ENCODE peak calls at places on chromosomes 5 and 9, in six cellular contexts. I, Y, W, X, B and O are unnamed samples.

GRCh38 chr9:20499013-20499412 is 123.3 kb downstream of the MLLT3 start:
- DNase-seq in I (no peak), Y (no peak), W (no peak), X (no peak), B (no peak), O (no peak)

GRCh38 chr9:130343445-130343918 is 77.9 kb downstream of the HMCN2 start:
- DNase-seq in I (peak), Y (no peak), W (peak), X (no peak), B (no peak), O (no peak)

GRCh38 chr9:3960661-3961144 is 339.2 kb downstream of the GLIS3 start:
- DNase-seq in I (peak), Y (no peak), W (no peak), X (no peak), B (no peak), O (no peak)

GRCh38 chr9:81522721-81523551 is 166.4 kb downstream of the TLE1 start:
- DNase-seq in I (peak), Y (peak), W (peak), X (peak), B (peak), O (peak)

GRCh38 chr9:70532753-70533152 is 118.3 kb upstream of the KLF9 start:
- DNase-seq in I (no peak), Y (no peak), W (no peak), X (no peak), B (no peak), O (no peak)

GRCh38 chr9:82436480-82436879 is 447.9 kb downstream of the SPATA31D1 start:
- DNase-seq in I (peak), Y (no peak), W (no peak), X (no peak), B (no peak), O (no peak)

GRCh38 chr5:169421677-169422076 is 120.7 kb upstream of the SLIT3 start:
- DNase-seq in I (peak), Y (no peak), W (no peak), X (no peak), B (no peak), O (no peak)

GRCh38 chr9:127135056-127135745 is 12.8 kb upstream of the ANGPTL2 start:
- DNase-seq in I (no peak), Y (no peak), W (no peak), X (no peak), B (no peak), O (no peak)

GRCh38 chr5:101260857-101261256 is 357.8 kb upstream of the ST8SIA4 start:
- DNase-seq in I (no peak), Y (no peak), W (no peak), X (no peak), B (no peak), O (no peak)

GRCh38 chr5:66179297-66180051 is 35.4 kb downstream of the SREK1 start:
- DNase-seq in I (no peak), Y (no peak), W (no peak), X (no peak), B (no peak), O (no peak)

GRCh38 chr5:99061711-99062110 is 132.9 kb upstream of the CHD1 start:
- DNase-seq in I (peak), Y (peak), W (no peak), X (no peak), B (peak), O (no peak)

GRCh38 chr5:163354685-163355084 is 82.7 kb upstream of the CCNG1 start:
- DNase-seq in I (no peak), Y (no peak), W (no peak), X (no peak), B (no peak), O (no peak)

GRCh38 chr9:137070201-137070905 is at the start of gene SAPCD2:
- DNase-seq in I (peak), Y (peak), W (peak), X (peak), B (peak), O (peak)

GRCh38 chr9:111914749-111915424 is 18.3 kb downstream of the UGCG start:
- DNase-seq in I (peak), Y (no peak), W (no peak), X (peak), B (no peak), O (peak)

GRCh38 chr9:6845881-6846280 is 88.1 kb downstream of the KDM4C start:
- DNase-seq in I (peak), Y (peak), W (peak), X (no peak), B (no peak), O (no peak)